ENCODE peak calls at places on chromosomes 2 and 18, in four cellular contexts. Q, Y, J and B are unnamed samples.

GRCh38 chr2:240109386-240109785 is 26.7 kb downstream of the COPS9 start:
- DNase-seq in Q (no peak), Y (no peak), J (no peak), B (no peak)

GRCh38 chr18:56807883-56808282 is 156.7 kb downstream of the WDR7 start:
- DNase-seq in Q (no peak), Y (no peak), J (no peak), B (no peak)

GRCh38 chr2:1717129-1717528 is 27.2 kb downstream of the PXDN start:
- DNase-seq in Q (no peak), Y (no peak), J (no peak), B (peak)

GRCh38 chr18:79680100-79680879 is 687 bp downstream of the CTDP1 start:
- DNase-seq in Q (no peak), Y (peak), J (no peak), B (no peak)

GRCh38 chr2:107801498-107801897 is 25.2 kb upstream of the RGPD4 start:
- DNase-seq in Q (no peak), Y (no peak), J (no peak), B (no peak)

GRCh38 chr18:47545613-47546012 is 294.2 kb upstream of the SKOR2 start:
- DNase-seq in Q (no peak), Y (peak), J (no peak), B (no peak)

GRCh38 chr2:44740678-44741077 is 200.8 kb upstream of the SIX3 start:
- DNase-seq in Q (no peak), Y (no peak), J (no peak), B (no peak)

GRCh38 chr2:97808816-97809215 is 95.4 kb downstream of the ZAP70 start:
- DNase-seq in Q (no peak), Y (no peak), J (no peak), B (no peak)

GRCh38 chr18:13613099-13613498 is 113.3 kb downstream of the FAM210A start:
- DNase-seq in Q (no peak), Y (peak), J (no peak), B (no peak)

GRCh38 chr2:142989276-142990204 is 112.1 kb downstream of the KYNU start:
- DNase-seq in Q (no peak), Y (peak), J (no peak), B (no peak)

GRCh38 chr2:62114564-62114963 is 81.4 kb upstream of the B3GNT2 start:
- DNase-seq in Q (no peak), Y (no peak), J (no peak), B (no peak)

GRCh38 chr2:138689705-138690104 is 90.5 kb downstream of the NXPH2 start:
- DNase-seq in Q (no peak), Y (peak), J (no peak), B (no peak)

GRCh38 chr18:56748698-56749268 is 97.6 kb downstream of the WDR7 start:
- DNase-seq in Q (no peak), Y (peak), J (peak), B (no peak)

GRCh38 chr2:132416080-132416911 is at the start of gene GPR39:
- DNase-seq in Q (peak), Y (no peak), J (peak), B (peak)

GRCh38 chr2:212416126-212416525 is 122.5 kb downstream of the ERBB4 start:
- DNase-seq in Q (no peak), Y (no peak), J (no peak), B (no peak)

GRCh38 chr18:7164610-7165009 is 47.0 kb upstream of the LAMA1 start:
- DNase-seq in Q (no peak), Y (no peak), J (no peak), B (no peak)

GRCh38 chr18:23259701-23260661 is 124.7 kb downstream of the CABLES1 start:
- DNase-seq in Q (peak), Y (peak), J (peak), B (peak)

GRCh38 chr2:25528173-25528572 is 145.2 kb downstream of the DTNB start:
- DNase-seq in Q (no peak), Y (no peak), J (no peak), B (no peak)

GRCh38 chr2:10884530-10885478 is 26.9 kb upstream of the KCNF1 start:
- DNase-seq in Q (no peak), Y (no peak), J (no peak), B (no peak)

GRCh38 chr18:59141294-59142068 is 1.8 kb downstream of the SEC11C start:
- DNase-seq in Q (no peak), Y (peak), J (no peak), B (no peak)

GRCh38 chr2:45237850-45238542 is 228.7 kb upstream of the SIX2 start:
- DNase-seq in Q (peak), Y (no peak), J (no peak), B (peak)

GRCh38 chr2:80459028-80459427 is 154.5 kb upstream of the LRRTM1 start:
- DNase-seq in Q (no peak), Y (no peak), J (no peak), B (no peak)

GRCh38 chr2:199603748-199604291 is 146.1 kb upstream of the SATB2 start:
- DNase-seq in Q (no peak), Y (no peak), J (no peak), B (no peak)

GRCh38 chr2:96556441-96557330 is 20.1 kb downstream of the ARID5A start:
- DNase-seq in Q (no peak), Y (peak), J (no peak), B (no peak)

GRCh38 chr2:19392191-19392590 is 33.8 kb upstream of the OSR1 start:
- DNase-seq in Q (no peak), Y (no peak), J (no peak), B (no peak)

GRCh38 chr18:41660654-41661053 is 294.4 kb upstream of the PIK3C3 start:
- DNase-seq in Q (no peak), Y (no peak), J (no peak), B (no peak)

GRCh38 chr18:62210138-62210537 is 23.1 kb downstream of the RELCH start:
- DNase-seq in Q (no peak), Y (no peak), J (no peak), B (no peak)

GRCh38 chr2:19868705-19869550 is 32.9 kb downstream of the TTC32 start:
- DNase-seq in Q (peak), Y (peak), J (peak), B (peak)

GRCh38 chr18:11148655-11149440 is 521 bp downstream of the PIEZO2 start:
- DNase-seq in Q (no peak), Y (no peak), J (peak), B (no peak)

GRCh38 chr18:46301571-46301970 is 197.4 kb downstream of the HAUS1 start:
- DNase-seq in Q (no peak), Y (no peak), J (no peak), B (no peak)

GRCh38 chr18:79944126-79944731 is 7.2 kb downstream of the SLC66A2 start:
- DNase-seq in Q (no peak), Y (peak), J (no peak), B (no peak)

GRCh38 chr2:71880287-71880686 is 267.4 kb downstream of the CYP26B1 start:
- DNase-seq in Q (no peak), Y (no peak), J (no peak), B (no peak)

GRCh38 chr2:37916512-37917082 is 8.5 kb upstream of the RMDN2 start:
- DNase-seq in Q (peak), Y (no peak), J (no peak), B (peak)

GRCh38 chr2:28621172-28622100 is 125.6 kb downstream of the PLB1 start:
- DNase-seq in Q (no peak), Y (peak), J (peak), B (peak)

DNA sequence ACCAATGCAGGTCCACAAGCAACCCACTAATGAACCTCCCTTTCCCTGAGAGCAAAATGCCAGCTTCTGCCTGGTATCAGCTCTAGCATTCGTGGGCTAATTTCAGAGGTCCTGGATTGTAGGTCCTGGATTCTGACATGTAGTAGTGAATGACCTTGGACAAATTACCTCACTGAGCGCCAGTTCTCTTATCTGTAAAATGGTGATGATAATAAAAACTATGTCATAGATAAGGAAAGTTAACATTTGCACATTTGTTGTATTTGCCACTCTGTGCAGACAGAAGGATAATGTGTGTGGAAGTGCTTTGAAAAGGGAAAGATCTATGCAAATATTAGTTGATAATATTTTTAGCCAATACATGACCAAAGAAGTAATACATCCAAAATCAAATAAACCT is 4.1 kb upstream of the TET3 start:
- DNase-seq in Q (no peak), Y (no peak), J (no peak), B (no peak)
- TF ChIP-seq CTCF in Q (no peak), Y (no peak), J (no peak), B (no peak)

GRCh38 chr2:36528761-36529392 is 69.1 kb downstream of the FEZ2 start:
- DNase-seq in Q (no peak), Y (no peak), J (no peak), B (no peak)

GRCh38 chr2:36528274-36528673 is 69.7 kb downstream of the FEZ2 start:
- DNase-seq in Q (no peak), Y (peak), J (no peak), B (no peak)

GRCh38 chr2:36534275-36534799 is 63.6 kb downstream of the FEZ2 start:
- DNase-seq in Q (no peak), Y (no peak), J (no peak), B (no peak)

GRCh38 chr2:36530178-36530982 is 67.6 kb downstream of the FEZ2 start:
- DNase-seq in Q (no peak), Y (peak), J (no peak), B (no peak)

GRCh38 chr2:36530983-36531354 is 67.0 kb downstream of the FEZ2 start:
- DNase-seq in Q (no peak), Y (peak), J (no peak), B (no peak)
- TF ChIP-seq CTCF in Q (peak), Y (no peak), J (no peak), B (peak)

GRCh38 chr2:151162185-151162584 is 99.5 kb downstream of the RBM43 start:
- DNase-seq in Q (no peak), Y (no peak), J (no peak), B (no peak)
- TF ChIP-seq CTCF in Q (no peak), Y (no peak), J (peak), B (no peak)

GRCh38 chr2:64866797-64867196 is 122.4 kb upstream of the SLC1A4 start:
- DNase-seq in Q (no peak), Y (no peak), J (no peak), B (peak)

GRCh38 chr2:64867253-64867996 is 121.8 kb upstream of the SLC1A4 start:
- DNase-seq in Q (no peak), Y (no peak), J (no peak), B (no peak)

GRCh38 chr2:64863097-64863820 is 125.9 kb upstream of the SLC1A4 start:
- DNase-seq in Q (no peak), Y (peak), J (no peak), B (peak)

GRCh38 chr2:64865831-64866146 is 123.4 kb upstream of the SLC1A4 start:
- DNase-seq in Q (no peak), Y (no peak), J (no peak), B (peak)

DNA sequence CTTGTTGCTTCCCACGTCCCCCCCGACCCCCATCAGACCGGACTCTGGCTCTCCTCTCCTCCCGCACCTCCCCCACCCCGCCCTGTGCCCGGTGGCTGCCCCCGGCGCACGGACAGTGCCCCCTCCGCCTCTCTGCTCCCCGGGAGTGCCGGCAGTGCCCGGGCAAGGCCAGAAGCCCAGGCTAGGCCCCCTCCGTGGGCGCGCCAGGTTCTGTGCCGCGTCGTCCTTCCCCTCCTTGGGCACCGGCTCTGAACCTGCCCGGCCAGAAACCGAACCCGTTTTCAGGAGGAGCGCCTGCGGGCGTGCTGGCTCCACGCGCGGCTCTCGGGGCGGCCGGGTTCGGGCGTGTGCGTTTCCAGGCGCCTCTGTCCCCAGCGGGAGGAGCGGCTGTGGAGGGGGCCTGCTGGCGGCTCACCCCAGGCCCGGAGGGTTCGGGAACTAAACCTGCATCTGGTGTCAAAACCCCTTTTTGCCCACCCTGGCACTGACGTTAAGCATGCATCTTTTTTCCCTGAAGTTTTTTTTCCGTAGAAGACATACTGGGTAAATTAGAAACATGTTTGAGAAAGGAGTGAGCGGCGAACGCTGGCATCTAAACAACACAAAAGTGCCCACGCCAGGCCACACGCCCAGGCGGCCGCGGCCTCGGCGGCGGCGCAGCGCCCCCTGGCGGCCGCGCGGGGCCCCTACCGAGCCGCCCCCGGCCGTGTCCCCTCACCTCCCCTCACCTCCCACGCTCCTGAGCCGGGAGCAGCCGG is 123.9 kb upstream of the SLC1A4 start:
- DNase-seq in Q (peak), Y (peak), J (peak), B (peak)
- TF ChIP-seq CTCF in Q (peak), Y (peak), J (peak), B (peak)

DNA sequence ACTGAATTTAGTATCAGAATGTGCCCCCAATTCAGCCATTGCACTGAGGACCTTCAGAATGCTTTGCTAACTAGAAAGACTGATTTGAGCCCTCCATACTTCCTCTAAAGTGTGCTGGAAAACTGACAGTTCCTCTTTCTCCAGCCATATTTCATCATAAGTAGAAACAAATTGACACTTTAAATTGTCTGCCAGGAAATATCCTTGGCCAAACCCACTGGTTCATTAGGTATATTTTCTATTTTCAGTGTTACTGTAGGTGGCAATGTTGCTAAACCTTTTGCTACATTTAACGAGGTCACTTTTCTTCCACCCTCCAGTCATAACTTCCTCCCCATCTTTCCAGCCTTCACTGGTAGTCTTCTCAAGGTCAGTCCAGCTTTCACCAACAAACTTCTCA is 21.5 kb downstream of the SP5 start:
- DNase-seq in Q (no peak), Y (no peak), J (no peak), B (no peak)
- TF ChIP-seq CTCF in Q (no peak), Y (no peak), J (no peak), B (no peak)

DNA sequence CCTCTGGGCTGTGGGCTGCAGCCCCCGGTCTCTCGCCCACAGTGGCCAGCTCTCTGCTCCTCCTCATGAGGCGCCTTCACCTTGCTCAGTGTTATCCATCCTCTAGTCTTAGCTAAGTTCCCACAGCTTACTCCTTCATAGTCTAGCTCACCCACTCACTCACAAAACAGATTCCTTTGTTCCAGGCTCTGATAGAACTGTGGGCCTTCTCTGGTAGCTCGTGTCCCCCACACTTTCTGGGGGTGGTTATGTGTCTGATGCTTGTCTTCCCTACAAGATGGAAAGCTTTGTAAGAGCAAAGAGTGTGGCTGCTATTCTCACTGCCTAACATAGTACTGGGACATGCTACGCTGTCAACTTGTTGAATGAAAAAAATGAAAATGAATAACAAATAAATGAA is 135.8 kb downstream of the EN1 start:
- DNase-seq in Q (no peak), Y (no peak), J (no peak), B (no peak)
- TF ChIP-seq CTCF in Q (no peak), Y (no peak), J (no peak), B (no peak)

GRCh38 chr2:57546478-57546877 is 500.1 kb upstream of the VRK2 start:
- DNase-seq in Q (no peak), Y (no peak), J (no peak), B (no peak)
- TF ChIP-seq CTCF in Q (no peak), Y (no peak), J (no peak), B (no peak)